ENCODE peak calls at places on chromosome 2, in six cellular contexts. K, I, B, O, W and S are unnamed samples. For H3K4me1, the result is how much of the 10 kb centered on the place peaks cover.

GRCh38 chr2:116980354-116980753 is 834.1 kb upstream of the DDX18 start:
- DNase-seq in K (no peak), I (no peak), O (no peak), B (no peak), W (peak), S (no peak)

GRCh38 chr2:96143231-96143847 is 1.9 kb downstream of the DUSP2 start:
- DNase-seq in K (no peak), I (no peak), B (no peak), W (no peak), O (no peak), S (no peak)

GRCh38 chr2:43472527-43473194 is 123.2 kb downstream of the THADA start:
- DNase-seq in B (no peak), W (no peak), K (no peak), I (peak), O (no peak), S (peak)

GRCh38 chr2:8392098-8392844 is 289.6 kb upstream of the ID2 start:
- DNase-seq in I (no peak), K (no peak), B (no peak), O (no peak), W (peak), S (no peak)

GRCh38 chr2:223835701-223836532 is 1.5 kb downstream of the AP1S3 start:
- DNase-seq in B (peak), I (no peak), O (peak), W (no peak), K (no peak), S (peak)

GRCh38 chr2:49236316-49236715 is 82.0 kb upstream of the FSHR start:
- DNase-seq in O (no peak), K (no peak), B (no peak), I (no peak), W (no peak), S (no peak)

GRCh38 chr2:37782155-37782673 is 110.8 kb upstream of the CDC42EP3 start:
- DNase-seq in O (no peak), B (no peak), I (no peak), W (no peak), K (no peak), S (no peak)

GRCh38 chr2:239343460-239343859 is 57.4 kb downstream of the HDAC4 start:
- DNase-seq in I (no peak), O (peak), B (no peak), W (no peak), K (no peak), S (no peak)

GRCh38 chr2:45652090-45653050 is 895 bp downstream of the PRKCE start:
- DNase-seq in O (peak), K (no peak), B (peak), W (peak), I (peak), S (peak)

DNA sequence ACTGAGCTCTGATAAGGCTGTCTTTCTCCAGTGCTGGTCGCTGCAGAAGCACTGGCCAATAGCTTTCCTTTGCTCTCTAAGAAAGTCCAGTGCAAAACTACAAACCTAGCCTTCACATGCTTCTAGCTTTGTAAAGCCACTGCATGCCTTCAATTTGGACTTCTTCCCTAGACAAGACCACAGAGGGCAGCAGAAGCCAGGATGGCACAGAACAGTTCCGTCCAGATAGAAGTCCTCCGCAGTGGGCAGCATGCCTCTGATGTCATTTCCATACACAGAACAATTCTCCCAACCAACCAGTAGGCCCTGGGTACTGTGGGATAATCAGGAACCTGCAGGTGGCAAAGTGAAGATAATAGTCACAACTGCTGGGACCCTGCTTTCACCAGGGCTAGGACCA is 3.3 kb downstream of the ST6GAL2 start:
- DNase-seq in K (no peak), O (no peak), I (no peak), W (no peak), B (no peak), S (no peak)
- TF ChIP-seq CTCF in K (no peak), O (no peak), I (no peak), W (peak), B (no peak), S (no peak)

GRCh38 chr2:207255565-207255964 is 89.8 kb upstream of the KLF7 start:
- DNase-seq in W (no peak), K (no peak), O (no peak), I (no peak), B (peak), S (no peak)

GRCh38 chr2:207256026-207256425 is 90.3 kb upstream of the KLF7 start:
- DNase-seq in O (no peak), I (no peak), W (no peak), K (no peak), B (peak), S (no peak)

GRCh38 chr2:207257291-207258190 is 91.8 kb upstream of the KLF7 start:
- DNase-seq in B (peak), K (no peak), W (peak), I (peak), O (no peak), S (no peak)

GRCh38 chr2:207258191-207258991 is 92.6 kb upstream of the KLF7 start:
- DNase-seq in I (peak), O (peak), K (peak), W (peak), B (peak), S (peak)

GRCh38 chr2:207256476-207257207 is 90.9 kb upstream of the KLF7 start:
- DNase-seq in B (peak), K (no peak), O (no peak), I (peak), W (peak), S (no peak)
- H3K4me1 ChIP-seq in B (half or more), K (half or more), O (under half), I (half or more), W (under half), S (half or more)

DNA sequence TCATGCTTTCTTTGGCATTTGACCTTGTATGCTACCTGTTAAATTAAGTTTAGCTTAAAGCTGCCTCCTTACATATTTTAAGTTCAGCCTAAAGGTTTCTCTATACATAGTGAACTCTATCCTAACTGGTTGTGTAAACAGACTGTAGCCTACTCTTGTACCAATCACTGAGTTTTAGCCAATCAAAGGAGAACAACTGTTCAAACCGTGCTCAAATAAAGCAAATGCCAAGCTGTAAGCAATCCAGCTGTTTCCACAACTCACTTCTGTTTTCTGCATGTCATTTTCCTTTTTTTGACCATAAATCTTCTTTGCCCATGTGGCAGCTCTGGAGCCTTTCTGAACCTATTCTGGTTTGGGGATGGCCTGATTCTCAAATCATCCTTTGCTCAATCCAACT is 1603.8 kb upstream of the ACVR2A start:
- DNase-seq in I (no peak), K (no peak), O (no peak), W (no peak), B (no peak), S (no peak)
- H3K9ac ChIP-seq in I (no peak), K (no peak), O (no peak), W (no peak), B (no peak), S (no peak)

GRCh38 chr2:234745347-234745746 is 206.5 kb upstream of the SH3BP4 start:
- DNase-seq in W (peak), O (no peak), K (no peak), B (no peak), I (no peak), S (no peak)
- TF ChIP-seq CTCF in W (peak), O (no peak), K (peak), B (no peak), I (peak), S (peak)